ENCODE peak calls at places on chromosome 19, in seven cellular contexts. E is stimulated activated CD4-positive, alpha-beta T cell treated with anti-CD3 and anti-CD28 coated beads, Interleukin-15, amount 100 ng/mL, for 1 hour; U is gastrocnemius medialis; H is GM18507; F is T47D; S is body of pancreas; P is islet precursor cell. N is an unnamed sample.

GRCh38 chr19:49339364-49340068 is 4.3 kb downstream of the CD37 start:
- DNase-seq in E (no peak), U (peak; percentile 63), H (no peak), F (peak; percentile 95), S (peak; percentile 96), P (peak; percentile 96), N (peak; percentile 62)

GRCh38 chr19:1106841-1107654 is 3.3 kb downstream of the GPX4 start:
- DNase-seq in E (no peak), U (no peak), H (no peak), F (peak; percentile 82), S (no peak), P (peak; percentile 74), N (no peak)

GRCh38 chr19:38606131-38606530 is 11.6 kb downstream of the MAP4K1 start:
- DNase-seq in E (no peak), U (no peak), H (no peak), F (no peak), S (no peak), P (no peak), N (no peak)

GRCh38 chr19:46288896-46289588 is 7.8 kb upstream of the HIF3A start:
- DNase-seq in E (no peak), U (no peak), H (no peak), F (no peak), S (no peak), P (no peak), N (peak; percentile 10)

GRCh38 chr19:4499855-4500254 is 18.4 kb downstream of the PLIN4 start:
- DNase-seq in E (no peak), U (no peak), H (no peak), F (no peak), S (no peak), P (no peak), N (no peak)

GRCh38 chr19:1259206-1259872 is 9.8 kb upstream of the CIRBP start:
- DNase-seq in E (no peak), U (no peak), H (no peak), F (peak; percentile 67), S (peak; percentile 79), P (peak; percentile 92), N (no peak)

GRCh38 chr19:45121827-45122345 is 28.9 kb downstream of the PPP1R37 start:
- DNase-seq in E (no peak), U (no peak), H (no peak), F (peak; percentile 74), S (no peak), P (no peak), N (no peak)

GRCh38 chr19:32866564-32867265 is 2.9 kb downstream of the SLC7A9 start:
- DNase-seq in E (no peak), U (no peak), H (no peak), F (no peak), S (no peak), P (no peak), N (no peak)

GRCh38 chr19:2259331-2259730 is 3.1 kb upstream of the JSRP1 start:
- DNase-seq in E (no peak), U (no peak), H (no peak), F (no peak), S (no peak), P (no peak), N (no peak)

N was measured in AG09319.